ENCODE peak calls at places on chromosome 14, in ten cellular contexts. H is transverse colon, J is lower leg skin, S is uterus, Z is thyroid gland, L is HCT116, B is IMR-90, C is heart left ventricle, T is NB4, O is stomach. F is an unnamed sample.

GRCh38 chr14:94322648-94323570 is at the start of gene SERPINA6:
- DNase-seq in Z (no peak), C (no peak), J (no peak), T (no peak), H (no peak), B (peak; percentile 22), S (no peak), L (no peak), O (no peak), F (no peak)

GRCh38 chr14:50000215-50001145 is 107.6 kb downstream of the ARF6 start:
- DNase-seq in T (peak; percentile 85), C (peak; percentile 78), H (peak; percentile 76), S (peak; percentile 68), Z (peak; percentile 85), B (peak; percentile 84), O (peak; percentile 56), L (peak; percentile 71), J (peak; percentile 93), F (no peak)

GRCh38 chr14:75147423-75148071 is 20.7 kb upstream of the NEK9 start:
- DNase-seq in T (peak; percentile 58), O (peak; percentile 69), B (peak; percentile 72), Z (peak; percentile 79), C (peak; percentile 80), S (peak; percentile 61), J (peak; percentile 95), L (no peak), H (peak; percentile 53), F (no peak)

GRCh38 chr14:55781046-55781445 is 201.0 kb downstream of the KTN1 start:
- DNase-seq in B (no peak), J (no peak), T (no peak), C (no peak), L (no peak), H (no peak), O (no peak), S (no peak), Z (no peak), F (no peak)

GRCh38 chr14:88682495-88683114 is 110.1 kb downstream of the EML5 start:
- DNase-seq in B (no peak), Z (no peak), C (no peak), J (no peak), T (no peak), O (no peak), S (no peak), L (no peak), H (no peak), F (no peak)

GRCh38 chr14:79734151-79734550 is 477.2 kb downstream of the DIO2 start:
- DNase-seq in Z (no peak), S (no peak), T (no peak), H (no peak), C (no peak), J (no peak), B (no peak), L (no peak), O (no peak), F (no peak)

GRCh38 chr14:66092748-66093147 is 393.4 kb upstream of the CCDC196 start:
- DNase-seq in S (no peak), L (no peak), T (no peak), B (no peak), C (no peak), H (no peak), J (no peak), O (no peak), Z (no peak), F (no peak)

GRCh38 chr14:54794148-54794547 is 108.5 kb downstream of the GCH1 start:
- DNase-seq in H (no peak), S (no peak), B (no peak), T (no peak), Z (no peak), J (peak; percentile 4), C (no peak), L (no peak), O (no peak), F (no peak)

GRCh38 chr14:73761621-73762355 is 47.6 kb upstream of the PNMA1 start:
- DNase-seq in J (no peak), H (no peak), S (peak; percentile 31), B (no peak), T (peak; percentile 44), Z (peak; percentile 38), L (no peak), C (no peak), O (no peak), F (no peak)

GRCh38 chr14:73759183-73759713 is 45.1 kb upstream of the PNMA1 start:
- DNase-seq in S (peak; percentile 81), C (peak; percentile 86), Z (peak; percentile 69), H (peak; percentile 74), O (peak; percentile 64), J (peak; percentile 94), T (peak; percentile 75), B (peak; percentile 50), L (no peak), F (no peak)

GRCh38 chr14:73758392-73759182 is 44.4 kb upstream of the PNMA1 start:
- DNase-seq in C (peak; percentile 69), T (peak; percentile 93), J (peak; percentile 94), H (peak; percentile 87), O (peak; percentile 82), Z (peak; percentile 83), B (peak; percentile 65), L (peak; percentile 63), S (peak; percentile 75), F (peak; percentile 54)

GRCh38 chr14:73760598-73761586 is 46.7 kb upstream of the PNMA1 start:
- DNase-seq in C (no peak), O (no peak), L (no peak), Z (no peak), S (peak; percentile 31), J (no peak), H (peak; percentile 41), B (no peak), T (no peak), F (no peak)

DNA sequence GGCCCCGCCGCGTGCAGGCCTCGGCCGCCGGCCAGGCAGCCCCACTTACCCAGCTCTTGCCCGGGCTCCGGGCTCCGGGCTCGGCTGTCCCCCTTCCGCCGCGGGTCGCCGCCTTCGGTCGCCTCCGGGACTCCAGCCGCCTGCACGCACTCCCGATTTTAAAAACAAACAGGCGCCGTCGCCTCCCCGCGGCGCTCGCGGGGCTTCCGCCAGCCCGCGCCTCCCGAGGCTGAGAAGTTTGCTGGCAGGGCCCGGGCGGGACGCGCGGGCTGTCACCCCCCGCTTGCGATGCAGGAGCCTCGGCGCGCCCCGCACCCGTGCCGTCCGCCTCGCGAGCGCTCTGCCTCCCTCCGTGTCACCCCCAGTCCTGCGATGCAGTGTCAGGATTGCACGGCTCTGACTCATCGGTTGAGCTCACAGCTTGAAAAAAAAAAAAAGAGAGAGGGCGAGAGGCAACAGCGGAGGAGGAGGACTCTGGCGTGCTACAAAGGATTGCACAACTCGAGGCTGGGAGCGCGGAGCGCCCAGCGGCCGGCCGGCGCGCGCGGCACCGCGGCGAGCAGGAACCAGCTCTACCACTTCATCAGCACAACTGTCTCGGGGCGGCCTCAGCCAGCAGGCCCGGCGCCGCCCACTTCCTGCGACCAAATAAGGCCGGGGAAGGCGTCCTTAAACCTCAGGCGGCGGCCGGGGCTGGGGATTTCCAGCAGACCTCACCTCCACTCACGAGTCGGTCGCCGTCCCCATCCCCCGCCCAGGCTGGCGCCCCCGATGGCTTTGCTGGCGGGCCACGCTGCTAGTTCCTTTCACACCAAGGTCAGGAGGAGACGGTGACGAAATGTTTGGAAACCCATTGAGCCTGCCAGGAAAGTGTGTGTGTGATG is 45.8 kb upstream of the PNMA1 start:
- DNase-seq in Z (peak; percentile 98), L (peak; percentile 88), T (peak; percentile 99), J (peak; percentile 99), O (peak; percentile 98), B (peak; percentile 99), S (peak; percentile 96), H (peak; percentile 97), C (peak; percentile 97), F (peak; percentile 86)
- TF ChIP-seq POLR2A in Z (peak; percentile 92), L (peak; percentile 76), T (peak; percentile 77), J (no peak), O (no peak), B (peak; percentile 87), S (peak; percentile 95), H (peak; percentile 97), C (peak; percentile 68), F (peak; percentile 97)

GRCh38 chr14:100547633-100548294 is 39.5 kb downstream of the BEGAIN start:
- DNase-seq in H (peak; percentile 82), T (peak; percentile 90), S (peak; percentile 63), J (peak; percentile 94), O (peak; percentile 61), L (peak; percentile 55), Z (no peak), B (peak; percentile 21), C (peak; percentile 57), F (no peak)
- TF ChIP-seq POLR2A in H (peak; percentile 21), T (no peak), S (no peak), J (no peak), O (no peak), L (no peak), Z (no peak), B (no peak), C (no peak), F (no peak)

GRCh38 chr14:100709956-100710284 is 16.8 kb upstream of the DLK1 start:
- DNase-seq in S (no peak), H (no peak), C (no peak), L (no peak), J (no peak), O (no peak), B (no peak), Z (no peak), T (no peak), F (no peak)

GRCh38 chr14:100709252-100709955 is 17.3 kb upstream of the DLK1 start:
- DNase-seq in B (peak; percentile 10), S (peak; percentile 50), O (no peak), T (no peak), J (no peak), H (no peak), C (no peak), L (no peak), Z (peak; percentile 36), F (no peak)

GRCh38 chr14:100706860-100707259 is 19.8 kb upstream of the DLK1 start:
- DNase-seq in J (no peak), C (no peak), S (no peak), O (no peak), T (no peak), H (no peak), L (no peak), B (no peak), Z (no peak), F (no peak)

GRCh38 chr14:100710391-100711116 is 16.1 kb upstream of the DLK1 start:
- DNase-seq in C (no peak), S (no peak), Z (no peak), H (no peak), O (no peak), J (no peak), B (no peak), L (no peak), T (peak; percentile 46), F (no peak)

DNA sequence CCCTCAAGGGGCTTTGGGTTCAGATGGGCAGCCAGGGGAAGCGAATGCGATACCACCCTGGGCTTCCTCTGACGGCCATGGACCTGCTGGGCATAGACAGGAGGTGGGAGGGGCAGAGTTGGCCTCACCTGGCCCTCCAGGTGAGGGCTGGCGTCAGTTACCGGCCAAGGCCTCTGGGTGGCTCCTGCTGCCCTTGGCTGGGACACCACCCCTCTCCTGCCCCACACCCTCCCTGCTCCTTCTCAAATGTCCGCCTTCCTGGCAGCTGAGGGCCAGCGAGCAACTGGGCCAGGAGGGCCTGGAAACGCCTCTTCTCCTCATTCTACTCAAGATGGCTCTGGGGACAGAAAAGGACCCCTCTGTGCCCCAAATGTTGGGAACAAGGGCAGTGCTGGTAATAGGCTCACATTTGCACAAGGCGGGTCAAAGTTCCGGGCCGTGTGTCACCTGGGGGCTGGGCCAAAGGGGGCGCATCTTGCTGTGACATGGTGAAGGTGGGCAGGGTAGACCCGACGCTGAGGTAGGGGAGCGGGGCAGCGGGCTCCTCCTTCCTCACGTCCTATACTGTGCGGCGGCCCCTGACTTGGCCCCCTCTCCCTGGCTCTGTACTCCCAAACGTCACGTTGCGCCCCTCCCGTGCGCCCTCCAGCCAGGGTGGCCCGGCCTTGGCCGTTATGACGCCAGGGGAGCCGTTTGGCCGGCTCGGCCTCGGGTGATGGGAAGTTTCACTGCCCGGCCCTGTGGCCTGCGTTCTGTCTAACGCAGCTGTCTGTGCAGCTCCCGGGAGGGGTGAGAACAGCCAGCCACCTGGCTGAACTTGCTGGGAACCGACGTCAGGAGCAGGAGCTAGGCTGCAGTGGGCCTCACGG is 18.1 kb upstream of the DLK1 start:
- DNase-seq in S (peak; percentile 83), Z (peak; percentile 78), O (peak; percentile 54), B (peak; percentile 22), T (no peak), J (no peak), C (peak; percentile 48), H (peak; percentile 56), L (peak; percentile 35), F (no peak)
- TF ChIP-seq POLR2A in S (no peak), Z (no peak), O (no peak), B (no peak), T (no peak), J (no peak), C (no peak), H (no peak), L (no peak), F (no peak)

GRCh38 chr14:64504310-64504896 is at the start of gene ZBTB1:
- DNase-seq in S (peak; percentile 78), B (peak; percentile 86), O (peak; percentile 83), C (peak; percentile 92), T (peak; percentile 95), Z (peak; percentile 86), H (peak; percentile 85), J (peak; percentile 97), L (peak; percentile 65), F (peak; percentile 52)
- TF ChIP-seq POLR2A in S (peak; percentile 63), B (peak; percentile 91), O (no peak), C (peak; percentile 66), T (peak; percentile 59), Z (peak; percentile 89), H (peak; percentile 91), J (no peak), L (peak; percentile 85), F (no peak)

F was measured in esophagus squamous epithelium.